ENCODE peak calls at places on chromosomes 3 and 15, in four cellular contexts. C is thoracic aorta, P is cardiac muscle cell, R is fibroblast of pulmonary artery. N is an unnamed sample.

GRCh38 chr15:79474252-79474651 is 42.1 kb downstream of the MINAR1 start:
- DNase-seq in C (no peak), P (no peak), R (peak), N (no peak)

GRCh38 chr15:52790941-52791751 is 1.0 kb upstream of the ONECUT1 start:
- DNase-seq in C (no peak), P (peak), R (no peak), N (no peak)

GRCh38 chr15:59997070-59997701 is 6.9 kb upstream of the FOXB1 start:
- DNase-seq in C (no peak), P (peak), R (no peak), N (peak)

GRCh38 chr3:146953523-146954125 is 348.5 kb upstream of the PLSCR5 start:
- DNase-seq in C (no peak), P (no peak), R (no peak), N (no peak)

GRCh38 chr3:134186391-134186790 is 64.3 kb downstream of the RYK start:
- DNase-seq in C (no peak), P (no peak), R (peak), N (no peak)

GRCh38 chr3:134394380-134394779 is 20.1 kb upstream of the AMOTL2 start:
- DNase-seq in C (no peak), P (no peak), R (no peak), N (no peak)

GRCh38 chr3:101720851-101721649 is 3.4 kb upstream of the CEP97 start:
- DNase-seq in C (no peak), P (no peak), R (no peak), N (no peak)

GRCh38 chr3:26406636-26407035 is 215.9 kb upstream of the LRRC3B start:
- DNase-seq in C (no peak), P (no peak), R (no peak), N (no peak)

GRCh38 chr3:47601310-47601709 is 22.6 kb upstream of the CSPG5 start:
- DNase-seq in C (no peak), P (no peak), R (no peak), N (no peak)

GRCh38 chr3:196552253-196552652 is 16.1 kb downstream of the WDR53 start:
- DNase-seq in C (no peak), P (no peak), R (no peak), N (no peak)

GRCh38 chr3:67461667-67462142 is 192.7 kb downstream of the SUCLG2 start:
- DNase-seq in C (no peak), P (no peak), R (peak), N (no peak)

GRCh38 chr15:31272558-31273257 is 53.9 kb upstream of the KLF13 start:
- DNase-seq in C (no peak), P (no peak), R (no peak), N (no peak)

GRCh38 chr3:172179680-172180399 is 140.5 kb downstream of the FNDC3B start:
- DNase-seq in C (no peak), P (no peak), R (no peak), N (peak)

GRCh38 chr3:126309861-126310655 is 47.1 kb downstream of the KLF15 start:
- DNase-seq in C (no peak), P (no peak), R (no peak), N (no peak)

GRCh38 chr3:121330118-121330517 is 215.7 kb downstream of the POLQ start:
- DNase-seq in C (no peak), P (no peak), R (no peak), N (no peak)

GRCh38 chr15:77507911-77508310 is 87.2 kb downstream of the HMG20A start:
- DNase-seq in C (no peak), P (no peak), R (peak), N (no peak)

GRCh38 chr3:153339065-153339464 is 177.0 kb downstream of the RAP2B start:
- DNase-seq in C (no peak), P (no peak), R (no peak), N (no peak)

GRCh38 chr15:58467121-58467721 is 35.4 kb downstream of the LIPC start:
- DNase-seq in C (no peak), P (no peak), R (no peak), N (no peak)

GRCh38 chr15:60009581-60010379 is 5.7 kb downstream of the FOXB1 start:
- DNase-seq in C (no peak), P (no peak), R (no peak), N (no peak)

GRCh38 chr3:16033889-16034687 is 140.4 kb upstream of the GALNT15 start:
- DNase-seq in C (no peak), P (no peak), R (peak), N (no peak)

GRCh38 chr3:192467230-192468186 is 259.8 kb downstream of the FGF12 start:
- DNase-seq in C (no peak), P (peak), R (peak), N (peak)

GRCh38 chr3:29416514-29416913 is 135.6 kb downstream of the RBMS3 start:
- DNase-seq in C (no peak), P (no peak), R (peak), N (no peak)

GRCh38 chr15:41417418-41417811 is 520 bp downstream of the RTF1 start:
- DNase-seq in C (no peak), P (no peak), R (peak), N (no peak)

GRCh38 chr3:99176169-99176964 is 274.9 kb upstream of the DCBLD2 start:
- DNase-seq in C (no peak), P (no peak), R (no peak), N (no peak)

GRCh38 chr3:188553569-188553968 is 399.6 kb downstream of the LPP start:
- DNase-seq in C (no peak), P (no peak), R (no peak), N (no peak)

GRCh38 chr3:151538706-151539403 is 78.0 kb upstream of the IGSF10 start:
- DNase-seq in C (no peak), P (peak), R (no peak), N (no peak)

GRCh38 chr15:67897646-67898045 is 57.8 kb upstream of the RNU6-1 start:
- DNase-seq in C (no peak), P (no peak), R (peak), N (no peak)

GRCh38 chr15:90376789-90377188 is 11.3 kb upstream of the IQGAP1 start:
- DNase-seq in C (no peak), P (no peak), R (no peak), N (no peak)

GRCh38 chr3:197942956-197943556 is 6.9 kb upstream of the RPL35A start:
- DNase-seq in C (no peak), P (peak), R (peak), N (no peak)

GRCh38 chr3:74561881-74562280 is 52.6 kb downstream of the CNTN3 start:
- DNase-seq in C (no peak), P (no peak), R (peak), N (no peak)

DNA sequence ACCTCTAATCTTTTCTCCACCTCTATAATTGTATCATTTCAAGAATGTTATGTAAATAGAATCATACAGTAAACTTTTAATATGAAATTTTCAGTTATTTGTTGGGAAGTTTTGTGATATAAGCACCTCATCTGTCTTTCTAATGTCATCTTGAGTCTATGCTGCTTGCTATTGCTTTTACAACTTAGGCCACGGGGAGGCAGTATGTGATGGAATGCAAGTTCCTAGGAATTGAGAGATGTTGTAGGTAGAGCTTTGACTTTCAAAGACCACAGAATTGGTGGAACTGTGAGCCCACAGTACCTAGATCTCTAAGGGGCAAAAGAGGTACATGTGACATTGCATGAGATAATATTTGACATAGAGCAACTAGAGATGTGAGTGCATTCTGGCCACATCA is 328.3 kb downstream of the MFSD1 start:
- DNase-seq in C (no peak), P (no peak), R (no peak), N (peak)
- TF ChIP-seq CTCF in C (no peak), P (peak), R (peak), N (peak)

DNA sequence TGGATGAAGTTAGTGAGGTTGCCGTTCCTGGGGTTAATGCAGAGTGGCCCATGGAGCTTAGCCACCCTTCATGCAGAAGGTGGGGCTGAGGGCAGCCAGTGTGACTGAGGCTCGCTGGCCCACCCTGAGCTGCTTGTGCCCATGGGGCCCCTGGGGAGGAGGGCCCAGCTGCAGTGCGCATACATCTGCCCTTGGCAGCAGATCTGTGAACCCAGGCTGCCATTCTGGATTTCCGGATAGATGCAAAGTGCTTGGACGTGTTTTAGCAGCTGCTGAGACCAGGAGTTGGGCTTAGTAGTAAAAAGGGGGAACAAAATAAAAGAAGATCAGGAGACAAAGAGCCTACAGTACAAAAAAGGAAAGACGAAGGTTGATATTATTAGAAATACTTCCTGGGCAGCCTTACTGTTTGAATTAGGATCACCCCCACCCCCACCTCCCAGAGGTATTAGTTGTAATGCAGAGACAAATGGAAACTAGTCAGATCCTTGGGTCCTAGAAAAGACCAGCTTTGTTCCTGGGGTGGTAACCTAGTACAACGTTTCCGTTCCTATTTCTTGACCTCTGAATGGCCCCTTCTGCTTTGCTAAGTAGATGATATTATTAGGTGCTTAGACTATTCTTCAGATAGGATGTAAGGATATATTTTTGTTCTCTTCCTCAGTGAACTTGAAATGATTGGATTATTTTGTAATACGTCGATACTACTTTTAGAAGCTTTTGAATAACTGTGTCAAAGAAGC is 70.3 kb downstream of the IGF1R start:
- DNase-seq in C (no peak), P (no peak), R (no peak), N (no peak)
- H3K4me3 ChIP-seq in C (peak), P (no peak), R (no peak), N (no peak)

DNA sequence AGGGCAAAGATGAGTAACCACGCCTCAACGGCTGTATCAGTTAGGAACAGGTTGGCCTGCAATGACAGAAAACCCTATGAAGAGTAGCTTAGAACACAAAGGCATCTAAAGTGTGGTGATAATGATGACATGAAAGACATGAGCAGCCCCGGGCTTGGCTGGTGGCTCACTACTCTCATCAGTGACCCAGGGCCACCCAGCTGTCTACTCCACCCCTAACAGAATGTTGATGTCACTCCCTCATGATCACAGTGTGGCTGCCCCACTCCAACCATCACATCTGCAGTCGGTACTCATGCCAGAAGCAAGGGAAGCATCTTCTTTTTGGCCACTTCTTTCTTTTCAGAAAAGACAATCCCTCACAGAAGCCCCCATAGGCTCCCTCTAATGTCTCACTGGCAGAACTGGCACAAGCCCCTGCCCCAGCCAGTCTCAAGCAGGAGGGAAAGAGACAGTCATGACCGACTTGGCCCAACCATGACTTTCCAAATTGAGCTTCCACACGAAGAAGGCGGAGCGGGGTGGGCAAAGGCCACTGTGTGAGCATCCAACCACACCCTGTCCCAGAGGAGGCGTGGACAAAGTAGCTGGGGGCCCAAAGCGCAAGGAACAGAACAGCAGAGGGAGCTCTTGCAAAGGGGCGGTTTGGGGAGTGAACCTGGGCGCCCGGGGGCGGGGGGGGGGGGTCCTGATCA is 72.0 kb upstream of the IQSEC1 start:
- DNase-seq in C (no peak), P (no peak), R (no peak), N (no peak)
- TF ChIP-seq CTCF in C (no peak), P (no peak), R (no peak), N (peak)

GRCh38 chr15:33278816-33279612 is 31.8 kb upstream of the RYR3 start:
- DNase-seq in C (no peak), P (no peak), R (peak), N (no peak)
- H3K4me3 ChIP-seq in C (no peak), P (no peak), R (no peak), N (no peak)

GRCh38 chr15:26974120-26974780 is 3.3 kb downstream of the GABRG3 start:
- DNase-seq in C (no peak), P (peak), R (peak), N (no peak)
- TF ChIP-seq CTCF in C (no peak), P (peak), R (peak), N (no peak)